ENCODE peak calls at places on chromosome 2, in six cellular contexts. Z is lower lobe of right lung, B is natural killer cell, O is GM12864, I is WTC11, S is fibroblast of lung. A is an unnamed sample.
A peak's percentile ranks its signal among the peaks of the same experiment; 100 is the strongest.

GRCh38 chr2:8549942-8550341 is 131.9 kb upstream of the ID2 start:
- DNase-seq in I (no peak), B (no peak), O (no peak), S (no peak), Z (no peak), A (no peak)

GRCh38 chr2:11652555-11652954 is 17.4 kb downstream of the NTSR2 start:
- DNase-seq in S (no peak), B (no peak), O (no peak), Z (no peak), I (no peak), A (no peak)

GRCh38 chr2:42138163-42139016 is 30.8 kb upstream of the EML4 start:
- DNase-seq in O (no peak), S (peak; percentile 98), B (no peak), I (no peak), Z (no peak), A (no peak)

GRCh38 chr2:140891614-140892212 is 1239.1 kb downstream of the LRP1B start:
- DNase-seq in B (no peak), I (no peak), O (no peak), Z (no peak), S (no peak), A (no peak)

GRCh38 chr2:30580394-30580793 is 133.3 kb downstream of the LCLAT1 start:
- DNase-seq in Z (no peak), S (no peak), O (no peak), B (no peak), I (no peak), A (no peak)

GRCh38 chr2:177646791-177647190 is 254.2 kb downstream of the AGPS start:
- DNase-seq in B (no peak), S (no peak), Z (no peak), I (no peak), O (no peak), A (no peak)

GRCh38 chr2:234329202-234329930 is 167.5 kb downstream of the ARL4C start:
- DNase-seq in Z (no peak), I (no peak), B (no peak), O (no peak), S (peak; percentile 10), A (no peak)

GRCh38 chr2:33250417-33251029 is 225.9 kb upstream of the RASGRP3 start:
- DNase-seq in O (no peak), B (no peak), Z (no peak), I (peak; percentile 20), S (no peak), A (no peak)

GRCh38 chr2:15609341-15610042 is 17.8 kb downstream of the DDX1 start:
- DNase-seq in Z (no peak), I (no peak), S (no peak), O (no peak), B (no peak), A (no peak)

GRCh38 chr2:20452551-20452950 is 5.7 kb downstream of the RHOB start:
- DNase-seq in Z (no peak), I (no peak), B (no peak), S (peak; percentile 67), O (no peak), A (no peak)

GRCh38 chr2:157785200-157785599 is 90.9 kb downstream of the ACVR1 start:
- DNase-seq in Z (no peak), B (no peak), I (no peak), O (no peak), S (peak; percentile 66), A (no peak)

GRCh38 chr2:28453396-28453795 is 42.5 kb upstream of the PLB1 start:
- DNase-seq in B (no peak), O (no peak), I (no peak), S (no peak), Z (no peak), A (no peak)

GRCh38 chr2:190343170-190343499 is 254 bp upstream of the INPP1 start:
- DNase-seq in B (no peak), I (no peak), O (no peak), S (no peak), Z (no peak), A (no peak)

GRCh38 chr2:179069685-179070084 is 19.7 kb upstream of the CCDC141 start:
- DNase-seq in B (no peak), S (no peak), Z (no peak), O (no peak), I (no peak), A (no peak)

GRCh38 chr2:179071810-179072355 is 21.9 kb upstream of the CCDC141 start:
- DNase-seq in Z (no peak), B (no peak), O (no peak), I (no peak), S (no peak), A (no peak)

GRCh38 chr2:179070895-179071294 is 21.0 kb upstream of the CCDC141 start:
- DNase-seq in B (no peak), I (no peak), S (no peak), O (no peak), Z (no peak), A (no peak)

GRCh38 chr2:179068991-179069643 is 19.2 kb upstream of the CCDC141 start:
- DNase-seq in O (no peak), B (no peak), S (no peak), I (no peak), Z (no peak), A (no peak)
- TF ChIP-seq CTCF in O (no peak), B (no peak), S (no peak), I (no peak), Z (no peak), A (no peak)

GRCh38 chr2:159030674-159031380 is 62.4 kb downstream of the TANC1 start:
- DNase-seq in B (no peak), O (no peak), S (peak; percentile 86), Z (no peak), I (no peak), A (no peak)

GRCh38 chr2:159032580-159032979 is 64.1 kb downstream of the TANC1 start:
- DNase-seq in B (no peak), Z (no peak), S (no peak), O (no peak), I (no peak), A (no peak)

GRCh38 chr2:159032156-159032555 is 63.7 kb downstream of the TANC1 start:
- DNase-seq in S (no peak), Z (no peak), I (no peak), B (no peak), O (no peak), A (no peak)

GRCh38 chr2:159034728-159035127 is 66.3 kb downstream of the TANC1 start:
- DNase-seq in O (no peak), B (no peak), I (no peak), S (no peak), Z (no peak), A (no peak)

GRCh38 chr2:159035790-159036411 is 67.5 kb downstream of the TANC1 start:
- DNase-seq in B (no peak), O (no peak), Z (no peak), I (peak; percentile 54), S (peak; percentile 33), A (no peak)
- TF ChIP-seq CTCF in B (no peak), O (peak; percentile 18), Z (no peak), I (no peak), S (no peak), A (peak; percentile 51)

GRCh38 chr2:133418671-133419070 is 149.6 kb downstream of the NCKAP5 start:
- DNase-seq in O (no peak), Z (no peak), I (no peak), B (no peak), S (peak; percentile 39), A (no peak)

GRCh38 chr2:133417410-133417809 is 150.9 kb downstream of the NCKAP5 start:
- DNase-seq in O (no peak), Z (no peak), I (no peak), B (no peak), S (no peak), A (no peak)

GRCh38 chr2:133415210-133415876 is 152.9 kb downstream of the NCKAP5 start:
- DNase-seq in B (no peak), O (no peak), S (peak; percentile 19), I (no peak), Z (no peak), A (no peak)

GRCh38 chr2:133418021-133418420 is 150.2 kb downstream of the NCKAP5 start:
- DNase-seq in O (no peak), B (no peak), S (no peak), I (no peak), Z (no peak), A (no peak)

GRCh38 chr2:133416756-133417155 is 151.5 kb downstream of the NCKAP5 start:
- DNase-seq in S (peak; percentile 6), Z (no peak), B (no peak), I (no peak), O (no peak), A (no peak)
- TF ChIP-seq CTCF in S (no peak), Z (no peak), B (no peak), I (no peak), O (no peak), A (no peak)

GRCh38 chr2:235966396-235966795 is 201.8 kb downstream of the GBX2 start:
- DNase-seq in Z (no peak), O (no peak), B (no peak), I (no peak), S (no peak), A (no peak)
- TF ChIP-seq CTCF in Z (no peak), O (peak; percentile 28), B (no peak), I (no peak), S (no peak), A (no peak)

GRCh38 chr2:122519806-122520205 is 764.4 kb downstream of the TSN start:
- DNase-seq in O (no peak), B (no peak), S (no peak), Z (no peak), I (no peak), A (no peak)

GRCh38 chr2:122520212-122520611 is 764.8 kb downstream of the TSN start:
- DNase-seq in I (no peak), Z (no peak), S (no peak), O (no peak), B (no peak), A (no peak)

GRCh38 chr2:122515731-122516130 is 760.3 kb downstream of the TSN start:
- DNase-seq in O (no peak), I (no peak), Z (no peak), B (no peak), S (no peak), A (no peak)

GRCh38 chr2:122516775-122517174 is 761.3 kb downstream of the TSN start:
- DNase-seq in I (peak; percentile 23), S (no peak), O (no peak), B (no peak), Z (no peak), A (no peak)

GRCh38 chr2:122519366-122519765 is 763.9 kb downstream of the TSN start:
- DNase-seq in O (no peak), B (no peak), I (no peak), S (no peak), Z (no peak), A (no peak)
- TF ChIP-seq CTCF in O (peak; percentile 32), B (no peak), I (peak; percentile 39), S (no peak), Z (no peak), A (no peak)

DNA sequence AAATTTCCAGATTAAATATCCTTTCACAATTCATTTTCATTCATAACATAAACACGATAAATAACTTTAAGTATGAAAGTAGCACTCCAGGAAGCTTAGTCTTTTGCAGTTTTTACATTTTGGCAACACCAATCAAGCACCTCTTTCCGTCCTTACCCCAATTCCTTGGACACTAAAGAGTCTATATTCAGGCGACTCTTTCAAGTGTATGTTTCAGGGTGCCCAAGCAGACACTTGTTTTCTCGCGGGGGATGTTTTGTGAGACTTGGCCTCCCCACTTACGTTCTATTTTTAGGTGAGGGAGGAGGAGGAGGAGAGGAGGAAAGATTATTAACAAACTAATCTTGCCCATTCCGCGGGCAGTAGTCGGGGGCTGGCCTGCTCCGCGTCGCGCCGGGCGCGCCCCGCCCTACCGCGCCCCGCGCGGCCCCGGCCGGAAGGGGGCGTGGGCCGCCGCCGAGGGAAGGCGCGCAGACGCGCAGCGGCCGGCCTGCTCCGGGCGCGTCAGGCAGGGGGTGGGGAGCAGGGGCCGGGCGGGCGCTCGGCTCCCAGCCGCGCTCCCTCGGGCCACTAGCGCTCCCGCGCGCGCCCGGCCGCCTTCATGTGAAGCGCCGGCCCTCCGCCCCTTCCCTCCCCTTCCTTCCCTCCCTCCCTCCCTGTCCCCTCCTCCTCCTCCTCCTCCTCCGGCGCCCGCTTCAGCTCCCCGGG is at the start of gene ITPRID2:
- DNase-seq in O (peak; percentile 36), B (peak; percentile 62), I (peak; percentile 76), S (peak; percentile 90), Z (peak; percentile 94), A (peak; percentile 74)
- TF ChIP-seq CTCF in O (no peak), B (no peak), I (no peak), S (peak; percentile 8), Z (no peak), A (no peak)

A was measured in progenitor cell of endocrine pancreas.